ENCODE peak calls at places on chromosomes 3 and 15, in five cellular contexts. B is heart left ventricle; V is CD4-positive, CD25-positive, alpha-beta regulatory T cell; E is uterus; W is effector memory CD4-positive, alpha-beta T cell. O is an unnamed sample. For H3K4me1, the result is how much of the 10 kb centered on the place peaks cover.

GRCh38 chr15:95567686-95568085 is 762.8 kb upstream of the NR2F2 start:
- DNase-seq in E (no peak), B (no peak), W (no peak), V (no peak), O (no peak)

GRCh38 chr3:158531334-158531733 is 39.7 kb upstream of the MLF1 start:
- DNase-seq in V (no peak), E (no peak), B (no peak), W (no peak), O (no peak)

GRCh38 chr3:36476274-36476942 is 96.1 kb downstream of the STAC start:
- DNase-seq in B (no peak), E (no peak), W (no peak), V (no peak), O (no peak)

GRCh38 chr3:73624363-73625123 is at the start of gene PDZRN3:
- DNase-seq in E (peak), W (no peak), V (no peak), B (peak), O (no peak)

GRCh38 chr15:72968531-72968922 is 83.7 kb upstream of the NEO1 start:
- DNase-seq in B (no peak), E (no peak), W (no peak), V (no peak), O (no peak)

GRCh38 chr3:130894130-130894872 is 417 bp downstream of the ATP2C1 start:
- DNase-seq in W (peak), B (peak), E (peak), V (peak), O (no peak)

GRCh38 chr3:30613135-30613825 is 6.9 kb downstream of the TGFBR2 start:
- DNase-seq in W (no peak), B (no peak), E (no peak), V (peak), O (no peak)

GRCh38 chr3:52534281-52535183 is 875 bp upstream of the NT5DC2 start:
- DNase-seq in V (no peak), E (peak), B (peak), W (no peak), O (no peak)

GRCh38 chr3:115186351-115187148 is 39.5 kb upstream of the ZBTB20 start:
- DNase-seq in E (no peak), V (no peak), W (no peak), B (no peak), O (no peak)

GRCh38 chr3:121443456-121443855 is 102.3 kb downstream of the POLQ start:
- DNase-seq in E (no peak), W (no peak), V (no peak), B (no peak), O (no peak)

GRCh38 chr3:71309342-71309741 is 274.2 kb downstream of the FOXP1 start:
- DNase-seq in B (no peak), V (peak), W (no peak), E (no peak), O (peak)

GRCh38 chr3:102673271-102674115 is 238.7 kb downstream of the ZPLD1 start:
- DNase-seq in B (peak), E (peak), V (peak), W (no peak), O (peak)

GRCh38 chr3:154285221-154285620 is 39.1 kb downstream of the DHX36 start:
- DNase-seq in E (no peak), B (no peak), V (no peak), W (no peak), O (no peak)

GRCh38 chr3:194604837-194605236 is 28.4 kb downstream of the TMEM44 start:
- DNase-seq in W (no peak), V (no peak), E (no peak), B (no peak), O (no peak)

GRCh38 chr15:43067717-43068461 is 37.9 kb downstream of the UBR1 start:
- DNase-seq in V (peak), E (no peak), W (no peak), B (no peak), O (no peak)

GRCh38 chr3:134804508-134805480 is 9.7 kb downstream of the EPHB1 start:
- DNase-seq in V (no peak), E (no peak), W (no peak), B (no peak), O (no peak)

GRCh38 chr3:186093271-186093900 is 15.5 kb downstream of the ETV5 start:
- DNase-seq in V (no peak), W (no peak), B (no peak), E (no peak), O (no peak)

GRCh38 chr15:74238984-74239645 is 3.0 kb downstream of the CCDC33 start:
- DNase-seq in E (no peak), B (no peak), W (no peak), V (no peak), O (no peak)

GRCh38 chr3:24237971-24238767 is 256.5 kb downstream of the THRB start:
- DNase-seq in B (no peak), V (peak), E (peak), W (no peak), O (peak)

GRCh38 chr3:45066109-45066801 is 40.2 kb downstream of the CLEC3B start:
- DNase-seq in E (no peak), W (no peak), V (no peak), B (no peak), O (no peak)

GRCh38 chr3:133295199-133295901 is 104.5 kb upstream of the BFSP2 start:
- DNase-seq in E (no peak), V (no peak), W (no peak), B (no peak), O (no peak)

GRCh38 chr3:13884851-13885703 is 5.2 kb upstream of the WNT7A start:
- DNase-seq in W (peak), E (no peak), B (no peak), V (peak), O (peak)

GRCh38 chr3:13021141-13021933 is 51.9 kb downstream of the IQSEC1 start:
- DNase-seq in E (no peak), V (no peak), B (peak), W (no peak), O (no peak)

GRCh38 chr3:54427951-54428871 is 305.9 kb downstream of the CACNA2D3 start:
- DNase-seq in V (peak), E (peak), B (no peak), W (no peak), O (no peak)

GRCh38 chr3:169923189-169923588 is 11.8 kb downstream of the SAMD7 start:
- DNase-seq in E (peak), B (peak), W (no peak), V (no peak), O (no peak)

GRCh38 chr3:31167666-31168065 is 273.2 kb upstream of the GADL1 start:
- DNase-seq in W (no peak), B (no peak), E (no peak), V (no peak), O (no peak)

GRCh38 chr3:77467702-77468407 is 428.0 kb downstream of the ROBO2 start:
- DNase-seq in B (no peak), V (no peak), E (no peak), W (no peak), O (no peak)

GRCh38 chr3:12758025-12758830 is 831 bp downstream of the TMEM40 start:
- DNase-seq in W (no peak), V (no peak), B (peak), E (peak), O (no peak)

GRCh38 chr3:52533623-52534280 is at the start of gene NT5DC2:
- DNase-seq in E (peak), V (peak), W (peak), B (peak), O (peak)

GRCh38 chr15:94126999-94127398 is 104.4 kb upstream of the MCTP2 start:
- DNase-seq in B (no peak), V (no peak), E (no peak), W (no peak), O (no peak)

GRCh38 chr3:48406443-48407431 is 23.1 kb downstream of the PLXNB1 start:
- DNase-seq in B (no peak), W (no peak), V (no peak), E (no peak), O (no peak)

GRCh38 chr15:65862682-65863081 is 6.6 kb upstream of the RAB11A start:
- DNase-seq in B (no peak), V (peak), W (peak), E (no peak), O (peak)

GRCh38 chr3:195897081-195897852 is 11.1 kb downstream of the TNK2 start:
- DNase-seq in B (peak), E (peak), W (no peak), V (no peak), O (no peak)

GRCh38 chr3:128784228-128784627 is 58.2 kb downstream of the RAB7A start:
- DNase-seq in B (peak), V (peak), E (no peak), W (peak), O (peak)

GRCh38 chr3:14252321-14253021 is 73.9 kb downstream of the LSM3 start:
- DNase-seq in E (no peak), W (no peak), V (no peak), B (no peak), O (no peak)

GRCh38 chr15:57596978-57597377 is 5.3 kb downstream of the MYZAP start:
- DNase-seq in B (no peak), W (no peak), V (no peak), E (no peak), O (no peak)

GRCh38 chr15:57599299-57599810 is 7.7 kb downstream of the MYZAP start:
- DNase-seq in W (no peak), E (no peak), B (no peak), V (no peak), O (no peak)

GRCh38 chr15:57597431-57597830 is 5.7 kb downstream of the MYZAP start:
- DNase-seq in W (no peak), B (no peak), V (no peak), E (no peak), O (no peak)

GRCh38 chr15:57598346-57598745 is 6.6 kb downstream of the MYZAP start:
- DNase-seq in V (no peak), E (no peak), W (no peak), B (no peak), O (no peak)

DNA sequence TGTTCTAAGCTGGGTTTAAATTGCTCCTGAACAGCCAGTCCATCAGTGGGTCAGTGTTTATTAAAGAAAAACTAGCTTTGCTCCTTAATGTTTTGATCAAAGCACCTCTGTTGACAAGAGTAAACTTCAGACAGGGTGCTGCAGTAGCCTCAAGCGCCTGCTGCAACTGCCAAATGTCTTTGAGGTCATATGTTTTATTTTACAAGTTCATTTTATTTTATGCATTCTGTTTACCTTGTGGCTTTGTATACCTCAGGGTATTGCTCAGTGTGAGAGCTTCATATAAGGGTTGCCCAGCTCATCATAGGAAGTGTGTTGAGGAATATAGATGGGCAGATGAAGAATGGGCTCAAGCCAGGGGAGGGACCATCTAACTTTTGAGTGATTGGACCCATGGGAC is 8.5 kb downstream of the MYZAP start:
- DNase-seq in V (no peak), E (no peak), W (no peak), B (no peak), O (no peak)
- H3K4me1 ChIP-seq in V (under half), E (under half), W (under half), B (half or more), O (under half)

DNA sequence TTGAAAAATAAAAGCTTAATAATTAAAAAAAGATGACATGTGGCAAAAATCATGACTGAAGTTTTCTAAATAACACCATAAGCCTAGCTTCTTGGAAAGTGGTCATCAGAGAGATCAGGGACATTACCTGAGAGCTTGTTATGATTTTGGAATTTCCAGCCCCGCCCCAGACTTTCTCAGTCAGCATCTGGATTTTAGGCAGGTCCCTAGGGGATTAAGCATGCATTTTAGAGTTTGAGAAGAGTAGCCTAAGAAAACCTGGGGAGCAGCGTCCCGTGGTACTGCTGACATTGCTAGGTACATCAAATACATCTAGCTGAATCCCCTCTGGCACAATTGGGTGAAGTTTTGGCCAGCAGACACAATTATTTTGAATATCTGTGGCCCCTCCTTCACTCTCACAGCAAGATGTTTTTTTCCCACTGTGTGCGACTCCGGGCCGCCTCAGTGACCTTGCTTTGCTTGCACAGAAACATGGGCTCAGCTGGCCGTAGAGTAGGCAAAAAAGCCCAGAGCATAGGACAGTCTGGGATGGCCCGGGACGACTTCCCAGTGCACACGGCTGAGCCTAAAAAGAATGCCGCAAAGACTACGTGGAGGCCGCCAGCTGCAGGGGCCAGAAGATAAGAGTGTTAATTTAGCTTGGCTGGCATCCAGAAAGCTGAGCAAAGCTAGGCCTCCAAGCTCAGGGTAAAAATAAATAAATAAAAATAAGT is 58.6 kb upstream of the MEF2A start:
- DNase-seq in E (peak), W (no peak), V (no peak), B (peak), O (no peak)
- H3K4me3 ChIP-seq in E (no peak), W (no peak), V (no peak), B (no peak), O (no peak)

GRCh38 chr15:26767169-26767670 is 5.6 kb downstream of the GABRB3 start:
- DNase-seq in E (no peak), B (no peak), W (no peak), V (no peak), O (no peak)
- H3K27ac ChIP-seq in E (no peak), B (no peak), W (no peak), V (no peak), O (no peak)

GRCh38 chr15:67777071-67777470 is 48.2 kb upstream of the SKOR1 start:
- DNase-seq in E (no peak), B (no peak), W (no peak), V (no peak), O (no peak)

GRCh38 chr15:67775265-67775664 is 50.0 kb upstream of the SKOR1 start:
- DNase-seq in V (no peak), W (no peak), B (no peak), E (no peak), O (no peak)

GRCh38 chr15:67774626-67775025 is 50.7 kb upstream of the SKOR1 start:
- DNase-seq in V (no peak), E (no peak), B (no peak), W (no peak), O (no peak)

GRCh38 chr15:67776600-67776999 is 48.7 kb upstream of the SKOR1 start:
- DNase-seq in V (no peak), W (no peak), E (no peak), B (no peak), O (no peak)

GRCh38 chr15:67775998-67776397 is 49.3 kb upstream of the SKOR1 start:
- DNase-seq in E (no peak), W (no peak), V (no peak), B (no peak), O (no peak)
- H3K4me1 ChIP-seq in E (under half), W (under half), V (under half), B (under half), O (under half)

DNA sequence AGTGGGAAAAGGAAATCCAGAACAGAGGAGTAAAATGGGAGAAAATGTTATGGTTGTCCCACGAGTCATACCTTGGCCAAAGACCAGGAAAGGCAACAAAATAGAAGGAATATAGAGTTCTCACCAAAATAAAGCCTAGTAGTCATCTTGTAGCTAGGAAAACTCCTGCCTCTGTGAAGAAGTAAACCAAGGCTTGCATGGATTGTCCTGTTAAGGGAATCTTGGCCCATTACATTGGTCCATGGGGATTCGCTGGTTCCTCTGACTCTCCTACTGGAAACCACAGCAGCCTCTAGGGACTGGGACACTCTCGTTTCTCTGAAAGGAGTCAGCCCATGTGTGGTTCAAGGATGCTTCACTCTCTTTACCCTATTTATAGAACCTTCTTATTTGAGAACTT is 62.9 kb upstream of the FNDC3B start:
- DNase-seq in W (no peak), B (no peak), E (no peak), V (no peak), O (no peak)
- H3K4me3 ChIP-seq in W (no peak), B (no peak), E (no peak), V (no peak), O (no peak)

GRCh38 chr3:123914829-123915228 is 30.7 kb upstream of the MYLK start:
- DNase-seq in E (no peak), V (no peak), B (no peak), W (no peak), O (no peak)

GRCh38 chr3:123907720-123908119 is 23.6 kb upstream of the MYLK start:
- DNase-seq in W (no peak), B (no peak), V (no peak), E (no peak), O (no peak)

GRCh38 chr3:123909785-123910184 is 25.7 kb upstream of the MYLK start:
- DNase-seq in V (no peak), W (no peak), B (no peak), E (no peak), O (no peak)
- H3K27ac ChIP-seq in V (no peak), W (no peak), B (no peak), E (no peak), O (no peak)

GRCh38 chr3:152513301-152513960 is 244.7 kb downstream of the MBNL1 start:
- DNase-seq in B (no peak), W (no peak), E (no peak), V (no peak), O (no peak)

GRCh38 chr3:152517517-152517916 is 248.8 kb downstream of the MBNL1 start:
- DNase-seq in V (no peak), B (no peak), W (no peak), E (no peak), O (no peak)

GRCh38 chr3:152508705-152509104 is 240.0 kb downstream of the MBNL1 start:
- DNase-seq in V (peak), W (no peak), E (no peak), B (no peak), O (no peak)

GRCh38 chr3:152516195-152516594 is 247.5 kb downstream of the MBNL1 start:
- DNase-seq in B (no peak), V (no peak), E (no peak), W (no peak), O (no peak)

GRCh38 chr3:152511904-152512303 is 243.2 kb downstream of the MBNL1 start:
- DNase-seq in E (no peak), B (no peak), V (no peak), W (no peak), O (no peak)
- H3K4me1 ChIP-seq in E (under half), B (under half), V (under half), W (under half), O (under half)